ENCODE peak calls at places on chromosome 18, in seven cellular contexts. W is H9, O is heart left ventricle, L is suprapubic skin, Z is cardiac muscle cell, Y is H1, T is pancreas. R is an unnamed sample.
A peak's percentile ranks its signal among the peaks of the same experiment; 100 is the strongest.

GRCh38 chr18:28030458-28030857 is 146.5 kb downstream of the CDH2 start:
- DNase-seq in W (no peak), O (no peak), L (no peak), Z (no peak), Y (no peak), T (no peak), R (no peak)

GRCh38 chr18:56982756-56983155 is 164.1 kb upstream of the BOD1L2 start:
- DNase-seq in W (no peak), O (no peak), L (no peak), Z (no peak), Y (no peak), T (no peak), R (no peak)

GRCh38 chr18:54532222-54532621 is 58.8 kb upstream of the DYNAP start:
- DNase-seq in W (peak; percentile 61), O (no peak), L (no peak), Z (no peak), Y (peak; percentile 7), T (no peak), R (no peak)

GRCh38 chr18:36419913-36420531 is 122.5 kb downstream of the FHOD3 start:
- DNase-seq in W (no peak), O (no peak), L (no peak), Z (no peak), Y (no peak), T (no peak), R (no peak)

GRCh38 chr18:39994521-39994920 is 1960.5 kb upstream of the PIK3C3 start:
- DNase-seq in W (no peak), O (no peak), L (no peak), Z (no peak), Y (no peak), T (no peak), R (no peak)

GRCh38 chr18:23793051-23793450 is 103.8 kb downstream of the LAMA3 start:
- DNase-seq in W (no peak), O (no peak), L (no peak), Z (no peak), Y (no peak), T (no peak), R (no peak)

GRCh38 chr18:68219867-68220266 is 495.0 kb downstream of the TMX3 start:
- DNase-seq in W (no peak), O (no peak), L (no peak), Z (peak; percentile 48), Y (no peak), T (no peak), R (no peak)

GRCh38 chr18:68965817-68966216 is 167.9 kb downstream of the CCDC102B start:
- DNase-seq in W (no peak), O (no peak), L (no peak), Z (no peak), Y (no peak), T (no peak), R (no peak)

GRCh38 chr18:46683252-46683651 is 26.2 kb upstream of the LOXHD1 start:
- DNase-seq in W (no peak), O (no peak), L (no peak), Z (no peak), Y (no peak), T (no peak), R (no peak)
- H3K9me3 ChIP-seq in W (no peaks in the 10 kb centered on the region), O (no peaks in the 10 kb centered on the region), L (no peaks in the 10 kb centered on the region), Z (no peaks in the 10 kb centered on the region), Y (no peaks in the 10 kb centered on the region), T (no peaks in the 10 kb centered on the region), R (no peaks in the 10 kb centered on the region)

DNA sequence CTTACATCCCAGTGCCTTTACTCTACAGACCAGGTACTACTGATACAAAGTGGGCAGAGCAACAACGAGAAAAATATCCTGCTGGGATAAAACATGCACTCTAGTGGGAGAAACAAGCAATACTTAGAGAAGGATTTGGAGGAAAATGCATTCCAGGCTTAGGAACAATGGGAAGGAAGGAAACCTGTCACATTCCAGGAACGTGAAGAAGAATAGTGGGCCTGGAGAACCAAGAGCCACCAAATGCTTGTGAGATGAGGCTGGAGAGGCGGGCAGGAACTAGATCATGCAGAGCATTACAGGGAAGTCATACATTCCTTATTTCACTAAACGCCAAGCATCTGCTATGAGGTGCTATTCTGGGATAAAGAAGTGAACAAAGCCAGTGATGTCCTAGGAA is 342.3 kb downstream of the DCC start:
- DNase-seq in W (peak; percentile 36), O (no peak), L (no peak), Z (no peak), Y (peak; percentile 43), T (no peak), R (no peak)
- H3K9me3 ChIP-seq in W (no peaks in the 10 kb centered on the region), O (no peaks in the 10 kb centered on the region), L (no peaks in the 10 kb centered on the region), Z (no peaks in the 10 kb centered on the region), Y (no peaks in the 10 kb centered on the region), T (no peaks in the 10 kb centered on the region), R (no peaks in the 10 kb centered on the region)

DNA sequence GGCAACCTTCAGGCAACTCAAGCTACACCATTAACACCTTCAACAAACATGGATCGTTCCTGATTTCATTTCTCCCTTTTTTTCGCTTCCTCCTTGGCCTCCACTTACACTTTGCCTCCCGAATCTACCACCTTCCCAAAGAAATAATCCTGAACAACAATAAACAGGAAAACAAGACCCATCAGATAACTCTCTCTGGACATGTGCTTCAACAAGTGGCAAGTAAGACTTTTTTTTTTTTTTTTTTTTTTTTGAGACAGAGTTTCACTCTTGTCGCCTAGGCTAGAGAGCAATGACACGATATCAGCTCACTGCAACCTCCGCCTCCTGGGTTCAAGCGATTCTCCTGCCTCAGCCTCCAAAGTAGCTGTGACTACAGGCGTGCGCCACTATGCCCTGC is 35.3 kb downstream of the ZNF521 start:
- DNase-seq in W (no peak), O (no peak), L (no peak), Z (no peak), Y (no peak), T (no peak), R (no peak)
- H3K9me3 ChIP-seq in W (no peaks in the 10 kb centered on the region), O (no peaks in the 10 kb centered on the region), L (no peaks in the 10 kb centered on the region), Z (no peaks in the 10 kb centered on the region), Y (no peaks in the 10 kb centered on the region), T (no peaks in the 10 kb centered on the region), R (no peaks in the 10 kb centered on the region)

GRCh38 chr18:35276276-35276675 is 13.8 kb downstream of the ZSCAN30 start:
- DNase-seq in W (no peak), O (no peak), L (no peak), Z (no peak), Y (no peak), T (no peak), R (no peak)
- H3K9me3 ChIP-seq in W (peaks cover 20% of the 10 kb centered on the region), O (no peaks in the 10 kb centered on the region), L (no peaks in the 10 kb centered on the region), Z (no peaks in the 10 kb centered on the region), Y (peaks cover 14% of the 10 kb centered on the region), T (no peaks in the 10 kb centered on the region), R (no peaks in the 10 kb centered on the region)

DNA sequence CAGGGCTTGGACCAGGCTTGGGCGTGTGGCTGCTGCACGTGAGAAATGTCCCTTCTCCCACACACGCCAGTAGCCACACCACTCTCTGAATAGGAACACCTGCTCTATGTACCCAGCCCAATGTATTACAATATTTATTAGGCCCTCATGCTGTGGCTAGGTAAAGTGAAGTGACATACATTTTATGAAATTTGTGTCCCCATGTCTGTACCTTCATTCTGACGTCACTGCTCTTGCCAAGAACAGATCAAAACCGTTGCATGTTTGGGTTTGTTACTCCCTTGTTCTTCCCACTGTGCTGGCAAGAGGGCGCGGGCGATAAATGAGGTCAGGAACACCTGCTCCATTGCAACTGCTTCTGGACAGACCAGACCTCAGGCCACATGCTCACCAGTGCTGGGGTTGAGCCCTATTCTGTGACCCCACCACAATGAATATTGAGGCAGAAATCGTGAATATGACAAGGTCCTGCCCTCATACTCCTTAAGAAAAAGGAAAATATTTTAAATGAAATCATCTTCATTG is 436.4 kb upstream of the SALL3 start:
- DNase-seq in W (no peak), O (no peak), L (no peak), Z (no peak), Y (no peak), T (no peak), R (no peak)
- H3K9me3 ChIP-seq in W (no peaks in the 10 kb centered on the region), O (no peaks in the 10 kb centered on the region), L (no peaks in the 10 kb centered on the region), Z (no peaks in the 10 kb centered on the region), Y (peaks cover 6% of the 10 kb centered on the region), T (no peaks in the 10 kb centered on the region), R (no peaks in the 10 kb centered on the region)

GRCh38 chr18:59605633-59606192 is 91.5 kb downstream of the CCBE1 start:
- DNase-seq in W (no peak), O (no peak), L (no peak), Z (peak; percentile 60), Y (no peak), T (no peak), R (no peak)

GRCh38 chr18:59607471-59607870 is 89.8 kb downstream of the CCBE1 start:
- DNase-seq in W (no peak), O (no peak), L (no peak), Z (no peak), Y (no peak), T (no peak), R (no peak)

GRCh38 chr18:59609654-59610053 is 87.6 kb downstream of the CCBE1 start:
- DNase-seq in W (no peak), O (no peak), L (no peak), Z (no peak), Y (no peak), T (no peak), R (no peak)

GRCh38 chr18:59606193-59607175 is 90.7 kb downstream of the CCBE1 start:
- DNase-seq in W (no peak), O (no peak), L (no peak), Z (peak; percentile 33), Y (no peak), T (no peak), R (no peak)

DNA sequence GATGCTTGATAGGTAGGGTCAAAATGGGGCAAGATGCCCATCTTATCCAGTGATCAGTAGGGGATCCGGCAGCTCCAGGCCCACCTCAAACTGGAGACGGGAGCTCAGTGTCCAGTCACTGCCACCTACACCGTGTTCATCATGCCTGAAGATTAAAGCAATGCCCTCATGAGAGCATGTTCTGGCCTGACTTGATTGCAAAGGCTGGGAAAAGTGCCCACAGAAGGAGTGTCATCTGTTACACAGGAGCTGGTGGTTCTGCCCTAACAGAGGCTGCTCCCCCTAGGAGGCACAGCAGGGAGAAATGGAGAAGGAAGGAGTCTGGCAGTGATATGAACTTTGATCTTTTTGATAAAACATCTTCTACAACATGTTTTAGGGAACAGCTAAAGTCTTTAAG is 92.3 kb downstream of the CCBE1 start:
- DNase-seq in W (no peak), O (no peak), L (no peak), Z (no peak), Y (no peak), T (no peak), R (no peak)
- H3K9me3 ChIP-seq in W (no peaks in the 10 kb centered on the region), O (no peaks in the 10 kb centered on the region), L (no peaks in the 10 kb centered on the region), Z (no peaks in the 10 kb centered on the region), Y (no peaks in the 10 kb centered on the region), T (no peaks in the 10 kb centered on the region), R (no peaks in the 10 kb centered on the region)

GRCh38 chr18:79442508-79443221 is 46.9 kb downstream of the NFATC1 start:
- DNase-seq in W (no peak), O (no peak), L (no peak), Z (peak; percentile 76), Y (no peak), T (no peak), R (no peak)
- H3K9me3 ChIP-seq in W (no peaks in the 10 kb centered on the region), O (no peaks in the 10 kb centered on the region), L (no peaks in the 10 kb centered on the region), Z (no peaks in the 10 kb centered on the region), Y (no peaks in the 10 kb centered on the region), T (no peaks in the 10 kb centered on the region), R (no peaks in the 10 kb centered on the region)